ENCODE peak calls at places on chromosomes 3 and 15, in six cellular contexts. L is NCI-H1105, J is SK-N-SH, O is cardiac fibroblast, G is AG08395, H is H1. R is an unnamed sample.

GRCh38 chr3:101946906-101947305 is 97.6 kb downstream of the NFKBIZ start:
- DNase-seq in O (peak), G (no peak), J (no peak), H (no peak), L (no peak), R (no peak)

GRCh38 chr15:90952901-90953677 is 1.6 kb upstream of the RCCD1 start:
- DNase-seq in L (no peak), G (no peak), H (no peak), J (no peak), O (no peak), R (no peak)

GRCh38 chr15:31840849-31841476 is 189.4 kb upstream of the CHRNA7 start:
- DNase-seq in O (no peak), G (no peak), H (no peak), J (no peak), L (no peak), R (no peak)

GRCh38 chr3:49896345-49896744 is 7.3 kb downstream of the MST1R start:
- DNase-seq in G (no peak), H (no peak), L (no peak), O (no peak), J (no peak), R (no peak)

GRCh38 chr3:13053425-13053824 is 19.8 kb downstream of the IQSEC1 start:
- DNase-seq in O (no peak), L (no peak), J (no peak), G (no peak), H (no peak), R (no peak)

GRCh38 chr3:160870327-160870726 is 114.3 kb downstream of the PPM1L start:
- DNase-seq in H (no peak), O (no peak), G (no peak), J (no peak), L (peak), R (no peak)

GRCh38 chr3:159159546-159159945 is 357.7 kb downstream of the MFSD1 start:
- DNase-seq in O (no peak), G (no peak), L (no peak), H (no peak), J (no peak), R (no peak)

GRCh38 chr3:11168881-11169805 is 14.8 kb downstream of the HRH1 start:
- DNase-seq in H (no peak), G (no peak), J (no peak), O (peak), L (no peak), R (no peak)

GRCh38 chr3:110614181-110614580 is 457.4 kb upstream of the NECTIN3 start:
- DNase-seq in H (no peak), G (no peak), J (no peak), O (no peak), L (no peak), R (no peak)

GRCh38 chr3:139934557-139935070 is 371 bp upstream of the CLSTN2 start:
- DNase-seq in J (peak), H (peak), G (peak), L (peak), O (peak), R (peak)

GRCh38 chr15:42457445-42458442 is 33.2 kb downstream of the ZNF106 start:
- DNase-seq in H (peak), L (no peak), O (peak), J (peak), G (peak), R (peak)

GRCh38 chr3:46844397-46844796 is 18.8 kb downstream of the MYL3 start:
- DNase-seq in J (no peak), L (no peak), H (no peak), O (no peak), G (no peak), R (peak)

GRCh38 chr3:156674911-156675743 is 737 bp downstream of the TIPARP start:
- DNase-seq in L (peak), O (peak), J (peak), H (peak), G (peak), R (peak)

GRCh38 chr3:173862701-173863100 is 465.2 kb downstream of the NLGN1 start:
- DNase-seq in L (no peak), H (no peak), O (no peak), J (no peak), G (no peak), R (no peak)

GRCh38 chr3:66402596-66403267 is 98.1 kb downstream of the LRIG1 start:
- DNase-seq in J (no peak), H (no peak), G (peak), L (no peak), O (no peak), R (no peak)

R was measured in D341Med.